ENCODE peak calls at places on chromosomes 5 and 9, in five cellular contexts. E, F, Z, Q and I are unnamed samples.

GRCh38 chr5:128736567-128736966 is 198.5 kb upstream of the FBN2 start:
- DNase-seq in Q (no peak), Z (no peak), F (no peak), E (no peak), I (peak)

GRCh38 chr9:35962126-35962906 is 4.4 kb upstream of the OR2S2 start:
- DNase-seq in Z (peak), E (no peak), Q (no peak), F (peak), I (no peak)

GRCh38 chr9:13690595-13690994 is 411.1 kb upstream of the MPDZ start:
- DNase-seq in F (no peak), Z (no peak), Q (no peak), E (no peak), I (no peak)

GRCh38 chr9:134550584-134550983 is 91.0 kb upstream of the COL5A1 start:
- DNase-seq in E (no peak), Z (no peak), Q (no peak), F (no peak), I (no peak)

GRCh38 chr9:96150324-96151023 is 151.5 kb downstream of the HSD17B3 start:
- DNase-seq in Q (no peak), Z (no peak), E (peak), F (no peak), I (no peak)

GRCh38 chr9:13268469-13268868 is 11.0 kb downstream of the MPDZ start:
- DNase-seq in Z (no peak), Q (no peak), F (peak), E (no peak), I (no peak)

GRCh38 chr9:16532681-16533450 is 337.6 kb downstream of the BNC2 start:
- DNase-seq in Z (no peak), E (no peak), Q (no peak), F (no peak), I (no peak)

GRCh38 chr5:14552017-14552416 is 29.6 kb upstream of the OTULINL start:
- DNase-seq in E (no peak), Q (no peak), F (no peak), Z (no peak), I (no peak)

GRCh38 chr5:15252331-15252730 is 247.6 kb upstream of the FBXL7 start:
- DNase-seq in F (no peak), E (no peak), Z (no peak), Q (no peak), I (no peak)

GRCh38 chr5:67989457-67989856 is 226.1 kb upstream of the PIK3R1 start:
- DNase-seq in F (no peak), E (no peak), Q (no peak), Z (no peak), I (no peak)

GRCh38 chr9:111386386-111386785 is 56.4 kb upstream of the OR2K2 start:
- DNase-seq in F (no peak), E (no peak), Q (no peak), Z (no peak), I (no peak)

GRCh38 chr9:123257276-123257675 is 11.1 kb downstream of the STRBP start:
- DNase-seq in Z (no peak), Q (no peak), F (no peak), E (no peak), I (no peak)

GRCh38 chr5:111694183-111694582 is 62.8 kb downstream of the NREP start:
- DNase-seq in Q (no peak), Z (no peak), E (no peak), F (no peak), I (no peak)

GRCh38 chr9:70218767-70219166 is 40.0 kb upstream of the SMC5 start:
- DNase-seq in E (no peak), Z (no peak), Q (no peak), F (no peak), I (no peak)

GRCh38 chr5:317086-317811 is 4.3 kb upstream of the AHRR start:
- DNase-seq in E (no peak), Q (peak), F (peak), Z (peak), I (peak)

GRCh38 chr5:58183078-58183885 is 276.6 kb downstream of the PLK2 start:
- DNase-seq in F (no peak), Q (no peak), E (no peak), Z (no peak), I (no peak)

GRCh38 chr9:91159664-91160121 is 202.0 kb downstream of the AUH start:
- DNase-seq in Z (no peak), F (peak), E (no peak), Q (no peak), I (no peak)
- TF ChIP-seq ZBTB33 in Z (no peak), F (no peak), E (no peak), Q (no peak), I (no peak)

GRCh38 chr5:144191461-144191860 is 20.8 kb downstream of the KCTD16 start:
- DNase-seq in Z (no peak), F (no peak), E (no peak), Q (no peak), I (no peak)

GRCh38 chr5:144189800-144190429 is 19.2 kb downstream of the KCTD16 start:
- DNase-seq in Q (no peak), F (no peak), Z (peak), E (peak), I (no peak)

GRCh38 chr5:144194148-144194547 is 23.5 kb downstream of the KCTD16 start:
- DNase-seq in F (no peak), Q (no peak), E (no peak), Z (no peak), I (no peak)

GRCh38 chr5:144195443-144195842 is 24.8 kb downstream of the KCTD16 start:
- DNase-seq in Z (no peak), F (no peak), Q (no peak), E (no peak), I (no peak)

DNA sequence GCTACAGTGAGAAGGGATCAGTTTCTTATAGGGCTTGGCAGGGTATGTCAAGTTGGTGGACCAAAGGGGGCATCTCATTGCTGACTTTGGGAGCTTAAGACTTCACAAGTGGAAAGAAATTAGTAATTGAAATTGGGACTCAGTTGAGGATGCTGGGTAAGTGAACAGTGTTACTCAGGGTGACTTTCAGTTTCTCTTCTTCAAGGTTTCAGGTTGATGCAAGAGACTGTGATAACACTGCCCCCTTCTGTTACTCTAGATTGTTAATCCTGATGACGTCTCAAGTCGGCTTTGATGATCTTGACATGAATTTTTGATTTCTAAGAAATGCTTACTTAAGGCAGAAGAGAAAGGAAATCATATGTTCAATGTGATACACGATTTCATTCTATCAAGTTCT is 21.3 kb downstream of the KCTD16 start:
- DNase-seq in Q (peak), F (peak), Z (no peak), E (peak), I (peak)
- TF ChIP-seq SIN3A in Q (no peak), F (no peak), Z (no peak), E (no peak), I (no peak)

GRCh38 chr5:177025139-177025538 is 2.6 kb downstream of the ZNF346 start:
- DNase-seq in Z (no peak), Q (no peak), F (no peak), E (no peak), I (no peak)
- TF ChIP-seq ZBTB33 in Z (no peak), Q (no peak), F (no peak), E (no peak), I (no peak)

GRCh38 chr5:170267431-170268152 is 30.0 kb downstream of the LCP2 start:
- DNase-seq in Z (peak), F (peak), Q (peak), E (peak), I (peak)

GRCh38 chr5:170268153-170268689 is 29.4 kb downstream of the LCP2 start:
- DNase-seq in Q (no peak), E (no peak), Z (no peak), F (no peak), I (no peak)

GRCh38 chr5:170263906-170264305 is 31.1 kb downstream of the C5orf58 start:
- DNase-seq in E (no peak), Z (no peak), Q (no peak), F (no peak), I (no peak)

GRCh38 chr5:170266570-170267379 is 30.8 kb downstream of the LCP2 start:
- DNase-seq in E (no peak), Q (no peak), F (no peak), Z (no peak), I (no peak)

GRCh38 chr5:170265527-170265926 is 32.0 kb downstream of the LCP2 start:
- DNase-seq in Q (no peak), Z (no peak), F (no peak), E (no peak), I (no peak)
- TF ChIP-seq SIN3A in Q (no peak), Z (no peak), F (no peak), E (no peak), I (no peak)

GRCh38 chr9:8266861-8267260 is 467.3 kb upstream of the DMAC1 start:
- DNase-seq in F (no peak), Z (no peak), E (no peak), Q (no peak), I (no peak)
- TF ChIP-seq ZBTB33 in F (no peak), Z (no peak), E (no peak), Q (no peak), I (no peak)

GRCh38 chr9:93124793-93125192 is 9.3 kb downstream of the NINJ1 start:
- DNase-seq in Z (no peak), F (no peak), Q (no peak), E (no peak), I (no peak)

GRCh38 chr9:93126151-93126781 is 7.8 kb downstream of the NINJ1 start:
- DNase-seq in Z (peak), E (no peak), Q (no peak), F (no peak), I (no peak)

GRCh38 chr9:93123561-93124283 is 10.3 kb downstream of the NINJ1 start:
- DNase-seq in Z (peak), E (no peak), F (no peak), Q (no peak), I (no peak)

GRCh38 chr9:93126825-93127368 is 7.2 kb downstream of the NINJ1 start:
- DNase-seq in E (no peak), Z (peak), Q (peak), F (no peak), I (no peak)

DNA sequence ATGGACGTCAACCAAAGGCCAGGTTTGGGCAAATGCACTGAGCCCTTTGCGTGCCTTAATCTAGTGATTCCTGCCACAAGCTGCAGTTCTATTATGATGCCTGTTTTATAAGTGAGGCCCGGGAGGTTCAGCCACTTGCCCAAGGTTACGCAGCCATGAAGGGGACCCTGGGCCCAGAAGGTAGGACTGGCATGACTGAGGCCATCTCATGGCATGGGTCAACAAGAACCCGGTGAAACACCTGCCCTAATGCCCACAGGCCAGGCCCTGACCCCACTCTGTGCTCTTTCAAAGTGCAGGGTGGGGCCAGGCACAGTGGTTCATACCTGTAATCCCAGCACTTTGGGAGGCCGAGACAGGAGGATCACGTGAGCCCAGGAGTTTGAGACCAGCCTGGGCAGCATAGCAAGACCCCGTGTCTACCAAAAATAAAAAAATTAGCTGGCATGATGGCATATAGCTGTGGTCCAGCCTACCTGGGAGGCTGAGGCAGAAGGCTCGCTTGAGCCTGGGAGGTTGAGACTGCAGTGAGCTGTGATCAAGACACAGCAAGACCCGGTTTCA is 8.6 kb downstream of the NINJ1 start:
- DNase-seq in Z (no peak), F (no peak), Q (no peak), E (no peak), I (no peak)
- TF ChIP-seq SIN3A in Z (no peak), F (no peak), Q (no peak), E (no peak), I (no peak)

GRCh38 chr9:135608294-135608998 is 30.9 kb downstream of the GLT6D1 start:
- DNase-seq in Z (peak), F (no peak), Q (no peak), E (no peak), I (no peak)
- TF ChIP-seq ZBTB33 in Z (no peak), F (no peak), Q (no peak), E (no peak), I (no peak)